ENCODE peak calls at places on chromosomes 13 and 19, in nine cellular contexts. K, O, H, F, I, A, G, D and L are unnamed samples.

GRCh38 chr13:28527629-28528028 is 32.7 kb upstream of the FLT1 start:
- DNase-seq in K (no peak), H (no peak), O (no peak), A (peak; percentile 65), F (no peak), D (no peak), G (no peak), I (no peak), L (no peak)

GRCh38 chr13:85241045-85241444 is 558.2 kb downstream of the SLITRK6 start:
- DNase-seq in D (no peak), F (peak; percentile 89), A (no peak), H (no peak), K (no peak), I (no peak), G (no peak), O (no peak), L (no peak)

GRCh38 chr19:6241680-6242079 is 38.1 kb downstream of the MLLT1 start:
- DNase-seq in A (no peak), O (peak; percentile 46), D (no peak), I (no peak), G (peak; percentile 54), H (no peak), F (no peak), K (no peak), L (peak; percentile 41)

GRCh38 chr13:21344662-21345176 is 114.4 kb downstream of the ZDHHC20 start:
- DNase-seq in G (no peak), D (no peak), H (no peak), F (no peak), K (no peak), O (no peak), A (no peak), I (no peak), L (no peak)

GRCh38 chr13:20713751-20714150 is 10.3 kb downstream of the IL17D start:
- DNase-seq in F (no peak), O (no peak), H (no peak), D (no peak), I (no peak), G (no peak), A (no peak), K (peak; percentile 42), L (peak; percentile 92)

GRCh38 chr13:112467236-112467635 is 91.1 kb downstream of the SPACA7 start:
- DNase-seq in I (no peak), A (no peak), O (no peak), F (no peak), K (no peak), G (no peak), H (no peak), D (no peak), L (no peak)

GRCh38 chr19:23789246-23789645 is 30.6 kb upstream of the ZNF681 start:
- DNase-seq in O (no peak), G (no peak), F (no peak), A (no peak), K (no peak), I (no peak), D (no peak), H (no peak), L (no peak)

GRCh38 chr13:106381083-106381482 is 154.4 kb downstream of the EFNB2 start:
- DNase-seq in H (no peak), K (no peak), F (no peak), D (peak; percentile 75), A (no peak), O (no peak), I (no peak), G (no peak), L (no peak)

GRCh38 chr13:71727036-71727435 is 140.0 kb downstream of the DACH1 start:
- DNase-seq in G (no peak), F (no peak), K (no peak), O (no peak), A (no peak), I (no peak), D (no peak), H (no peak), L (no peak)

GRCh38 chr13:109381546-109382180 is 404.7 kb downstream of the IRS2 start:
- DNase-seq in F (no peak), I (no peak), H (no peak), K (no peak), A (no peak), D (no peak), G (no peak), O (no peak), L (no peak)

GRCh38 chr13:113802090-113802531 is 43.1 kb downstream of the TMEM255B start:
- DNase-seq in D (peak; percentile 82), I (no peak), A (peak; percentile 48), H (peak; percentile 15), K (no peak), F (no peak), G (no peak), O (peak; percentile 61), L (peak; percentile 98)

GRCh38 chr19:46537136-46538097 is 41.8 kb upstream of the PNMA8B start:
- DNase-seq in F (peak; percentile 54), H (peak; percentile 59), I (peak; percentile 68), K (no peak), D (peak; percentile 59), O (peak; percentile 62), A (no peak), G (no peak), L (peak; percentile 84)

GRCh38 chr19:31270897-31271568 is 78.2 kb downstream of the TSHZ3 start:
- DNase-seq in F (no peak), O (no peak), K (no peak), D (no peak), I (no peak), A (peak; percentile 13), H (no peak), G (peak; percentile 11), L (no peak)

GRCh38 chr19:15304140-15304705 is 28.1 kb downstream of the BRD4 start:
- DNase-seq in I (no peak), G (no peak), F (peak; percentile 73), K (peak; percentile 48), A (no peak), H (no peak), O (peak; percentile 40), D (no peak), L (no peak)

GRCh38 chr13:89294115-89294867 is 1623.1 kb downstream of the SLITRK5 start:
- DNase-seq in F (no peak), A (no peak), K (no peak), H (no peak), D (no peak), G (no peak), O (no peak), I (no peak), L (no peak)

GRCh38 chr13:100148422-100148821 is 59.5 kb downstream of the PCCA start:
- DNase-seq in A (no peak), D (no peak), G (no peak), H (no peak), I (no peak), K (no peak), F (no peak), O (no peak), L (no peak)

GRCh38 chr13:100147825-100148224 is 58.9 kb downstream of the PCCA start:
- DNase-seq in F (no peak), H (no peak), A (no peak), D (no peak), O (no peak), I (no peak), G (no peak), K (no peak), L (no peak)

GRCh38 chr13:100149389-100149788 is 60.5 kb downstream of the PCCA start:
- DNase-seq in F (no peak), H (no peak), K (no peak), A (no peak), O (no peak), D (no peak), G (no peak), I (no peak), L (no peak)

DNA sequence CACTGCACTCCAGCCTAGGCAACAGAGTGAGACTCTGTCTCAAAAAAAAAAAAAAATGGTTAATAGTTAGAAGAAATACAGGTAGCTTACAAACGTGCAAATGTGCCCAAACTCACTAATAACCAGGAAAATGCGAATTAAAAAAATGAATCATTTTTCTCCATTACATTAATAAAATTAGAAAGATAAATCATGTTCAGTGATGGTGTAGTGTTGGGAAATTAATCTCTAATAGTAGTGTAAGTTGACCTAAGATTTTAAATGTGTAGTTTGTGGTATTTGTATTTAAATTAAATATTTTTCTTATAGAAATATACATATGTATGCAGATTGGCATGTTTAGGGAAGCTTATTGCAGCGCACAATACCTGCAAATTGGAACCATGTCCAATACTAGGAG is 57.6 kb downstream of the PCCA start:
- DNase-seq in H (no peak), F (no peak), D (no peak), I (no peak), G (no peak), A (no peak), K (no peak), O (no peak), L (no peak)
- H3K4me3 ChIP-seq in H (no peak overlapping the region), F (no peak overlapping the region), D (no peak overlapping the region), I (no peak overlapping the region), G (no peak overlapping the region), A (no peak overlapping the region), K (no peak overlapping the region), O (no peak overlapping the region), L (no peak overlapping the region)

GRCh38 chr19:16442386-16443276 is 29.1 kb downstream of the EPS15L1 start:
- DNase-seq in A (no peak), D (peak; percentile 49), K (peak; percentile 60), H (no peak), O (peak; percentile 61), G (no peak), I (peak; percentile 27), F (no peak), L (no peak)
- H3K4me1 ChIP-seq in A (peaks cover 16% of the 10 kb centered on the region), D (peaks cover 36% of the 10 kb centered on the region), K (peaks cover 71% of the 10 kb centered on the region), H (peaks cover 3% of the 10 kb centered on the region), O (peaks cover 76% of the 10 kb centered on the region), G (peaks cover 15% of the 10 kb centered on the region), I (peaks cover 31% of the 10 kb centered on the region), F (peaks cover 13% of the 10 kb centered on the region), L (peaks cover 17% of the 10 kb centered on the region)

GRCh38 chr13:26323127-26323526 is 69.2 kb downstream of the CDK8 start:
- DNase-seq in A (no peak), O (no peak), D (no peak), I (no peak), G (no peak), H (no peak), K (no peak), F (no peak), L (no peak)
- TF ChIP-seq CTCF in A (no peak), O (no peak), D (no peak), I (no peak), G (no peak), H (no peak), K (no peak), F (no peak), L (no peak)

DNA sequence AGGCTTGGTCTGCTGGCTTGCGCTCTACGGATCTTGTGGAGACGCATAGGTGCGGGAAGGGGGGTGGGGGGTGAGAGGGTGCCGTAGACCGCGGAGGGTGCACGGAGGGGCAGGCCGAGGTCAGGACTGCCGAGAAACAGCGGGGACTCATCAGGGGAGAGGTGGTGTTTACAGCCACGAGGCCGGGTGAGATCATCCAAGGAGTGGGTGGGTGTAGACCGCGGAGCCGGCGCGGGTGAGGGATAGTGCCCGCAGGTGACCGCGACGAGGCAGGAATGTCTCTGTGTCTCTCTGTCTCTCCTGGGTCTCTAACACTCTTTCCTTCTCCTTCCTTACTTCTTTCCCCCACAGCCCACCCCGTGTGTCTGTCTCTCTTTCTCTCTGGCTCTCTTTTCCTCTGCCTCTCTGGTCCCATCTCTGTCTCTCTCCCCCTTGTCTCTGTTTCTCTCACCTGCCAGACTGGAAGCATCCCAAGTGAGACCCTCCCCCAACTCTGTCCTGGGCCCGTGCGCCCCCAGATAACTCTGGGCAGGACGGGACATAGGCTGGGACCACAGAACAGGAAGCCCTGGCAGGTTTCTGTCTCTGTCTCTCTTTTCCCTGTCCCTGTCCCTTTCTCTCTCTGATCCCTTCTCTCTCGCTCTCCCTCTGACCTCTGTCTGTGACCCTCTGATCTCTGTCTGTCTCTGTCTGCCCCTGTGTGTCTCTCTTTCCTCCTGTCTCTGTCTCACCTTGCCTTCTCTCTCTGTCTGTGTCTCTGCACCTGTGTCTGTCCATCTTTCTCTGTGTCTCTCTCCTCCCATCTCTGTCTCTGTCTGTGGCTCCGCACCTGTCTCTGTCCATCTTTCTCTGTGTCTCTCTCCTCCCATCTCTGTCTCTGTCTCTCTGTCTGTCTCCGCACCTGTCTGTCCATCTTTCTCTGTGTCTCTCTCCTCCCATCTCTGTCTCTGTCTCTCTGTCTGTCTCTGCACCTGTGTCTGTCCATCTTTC is 1.8 kb upstream of the KLK4 start:
- DNase-seq in H (no peak), I (no peak), A (no peak), G (no peak), D (peak; percentile 49), O (no peak), K (no peak), F (no peak), L (peak; percentile 78)
- H3K4me3 ChIP-seq in H (peak overlapping the region; percentile 14), I (no peak overlapping the region), A (no peak overlapping the region), G (no peak overlapping the region), D (no peak overlapping the region), O (no peak overlapping the region), K (no peak overlapping the region), F (no peak overlapping the region), L (no peak overlapping the region)